ENCODE peak calls at places on chromosomes 7 and 10, in nine cellular contexts. D is CD4-positive, alpha-beta T cell; T is stimulated activated naive CD8-positive, alpha-beta T cell treated with anti-CD3 and anti-CD28 coated beads, Interleukin-15, amount 100 ng/mL, for 72 hours; Q is lower leg skin; G is cardiac muscle cell; P is fibroblast of the conjunctiva; O is brain microvascular endothelial cell; E is GDM1; L is heart right ventricle. A is an unnamed sample.

GRCh38 chr7:21946228-21946709 is 570 bp upstream of the CDCA7L start:
- DNase-seq in D (no peak), T (no peak), Q (peak), G (no peak), P (peak), O (no peak), E (no peak), L (no peak), A (no peak)

GRCh38 chr7:17638727-17639126 is 301.6 kb downstream of the SNX13 start:
- DNase-seq in D (no peak), T (no peak), Q (no peak), G (peak), P (no peak), O (no peak), E (no peak), L (no peak), A (no peak)

GRCh38 chr7:29040570-29040906 is 82.4 kb upstream of the TRIL start:
- DNase-seq in D (no peak), T (no peak), Q (no peak), G (no peak), P (no peak), O (no peak), E (no peak), L (no peak), A (no peak)

GRCh38 chr10:35387768-35388167 is 51.5 kb downstream of the CCNY start:
- DNase-seq in D (no peak), T (no peak), Q (no peak), G (peak), P (peak), O (peak), E (no peak), L (no peak), A (peak)

GRCh38 chr10:122249303-122249850 is 21.7 kb upstream of the BTBD16 start:
- DNase-seq in D (no peak), T (no peak), Q (no peak), G (no peak), P (no peak), O (no peak), E (no peak), L (no peak), A (no peak)

GRCh38 chr10:12540341-12540781 is 191.0 kb downstream of the CAMK1D start:
- DNase-seq in D (no peak), T (no peak), Q (no peak), G (no peak), P (no peak), O (peak), E (no peak), L (no peak), A (no peak)

GRCh38 chr10:124602646-124603365 is 141.2 kb downstream of the LHPP start:
- DNase-seq in D (no peak), T (no peak), Q (no peak), G (no peak), P (no peak), O (no peak), E (no peak), L (peak), A (no peak)

GRCh38 chr10:20017961-20018360 is 201.7 kb downstream of the PLXDC2 start:
- DNase-seq in D (no peak), T (no peak), Q (no peak), G (peak), P (no peak), O (peak), E (no peak), L (no peak), A (no peak)

GRCh38 chr7:124765401-124766352 is at the start of gene GPR37:
- DNase-seq in D (no peak), T (peak), Q (peak), G (peak), P (peak), O (peak), E (peak), L (peak), A (no peak)

GRCh38 chr10:15743443-15743842 is 23.7 kb upstream of the ITGA8 start:
- DNase-seq in D (no peak), T (no peak), Q (no peak), G (no peak), P (no peak), O (no peak), E (no peak), L (no peak), A (no peak)

GRCh38 chr10:70910486-70911350 is 22.4 kb upstream of the PCBD1 start:
- DNase-seq in D (no peak), T (no peak), Q (no peak), G (no peak), P (no peak), O (no peak), E (no peak), L (no peak), A (no peak)

GRCh38 chr7:132138817-132139216 is 437.5 kb downstream of the PLXNA4 start:
- DNase-seq in D (no peak), T (no peak), Q (no peak), G (no peak), P (no peak), O (no peak), E (no peak), L (no peak), A (no peak)

GRCh38 chr7:2929321-2930201 is 85.5 kb upstream of the GNA12 start:
- DNase-seq in D (no peak), T (no peak), Q (no peak), G (no peak), P (no peak), O (no peak), E (no peak), L (no peak), A (no peak)

GRCh38 chr10:99966306-99966705 is 43.4 kb downstream of the DNMBP start:
- DNase-seq in D (no peak), T (no peak), Q (no peak), G (peak), P (no peak), O (peak), E (no peak), L (no peak), A (no peak)

GRCh38 chr7:46932656-46933424 is 649.1 kb downstream of the TNS3 start:
- DNase-seq in D (no peak), T (no peak), Q (peak), G (peak), P (peak), O (peak), E (no peak), L (no peak), A (no peak)

GRCh38 chr7:151432658-151433521 is 7.1 kb downstream of the CRYGN start:
- DNase-seq in D (no peak), T (peak), Q (no peak), G (no peak), P (no peak), O (no peak), E (peak), L (no peak), A (peak)

GRCh38 chr7:5701085-5701914 is 80.2 kb downstream of the RNF216 start:
- DNase-seq in D (no peak), T (peak), Q (no peak), G (no peak), P (no peak), O (no peak), E (no peak), L (no peak), A (peak)

GRCh38 chr10:79148452-79149344 is 79.9 kb downstream of the ZMIZ1 start:
- DNase-seq in D (no peak), T (no peak), Q (peak), G (no peak), P (no peak), O (no peak), E (no peak), L (peak), A (no peak)

GRCh38 chr10:29481906-29482440 is 152.8 kb downstream of the SVIL start:
- DNase-seq in D (no peak), T (no peak), Q (no peak), G (peak), P (no peak), O (no peak), E (no peak), L (no peak), A (no peak)

GRCh38 chr7:157576415-157576814 is 239.6 kb downstream of the DNAJB6 start:
- DNase-seq in D (peak), T (peak), Q (no peak), G (no peak), P (no peak), O (no peak), E (peak), L (no peak), A (no peak)

GRCh38 chr10:110502851-110503301 is 5.2 kb downstream of the DUSP5 start:
- DNase-seq in D (no peak), T (no peak), Q (peak), G (peak), P (peak), O (no peak), E (peak), L (no peak), A (peak)

GRCh38 chr10:32061440-32061839 is 5.2 kb upstream of the KIF5B start:
- DNase-seq in D (no peak), T (no peak), Q (no peak), G (no peak), P (no peak), O (no peak), E (no peak), L (no peak), A (no peak)

GRCh38 chr7:136958016-136958415 is 89.6 kb downstream of the CHRM2 start:
- DNase-seq in D (no peak), T (no peak), Q (no peak), G (peak), P (no peak), O (peak), E (no peak), L (no peak), A (no peak)

GRCh38 chr7:74684473-74684872 is 27.0 kb downstream of the GTF2I start:
- DNase-seq in D (no peak), T (no peak), Q (no peak), G (no peak), P (no peak), O (no peak), E (no peak), L (no peak), A (no peak)

GRCh38 chr10:104433611-104434010 is 80.0 kb downstream of the CFAP58 start:
- DNase-seq in D (no peak), T (no peak), Q (no peak), G (no peak), P (no peak), O (no peak), E (no peak), L (no peak), A (no peak)

GRCh38 chr10:58967551-58968418 is 208.7 kb upstream of the PHYHIPL start:
- DNase-seq in D (no peak), T (no peak), Q (no peak), G (no peak), P (no peak), O (no peak), E (no peak), L (peak), A (no peak)

GRCh38 chr7:68041559-68041958 is 1044.9 kb downstream of the TYW1 start:
- DNase-seq in D (no peak), T (no peak), Q (no peak), G (peak), P (no peak), O (no peak), E (no peak), L (no peak), A (no peak)

GRCh38 chr10:6579193-6579903 is 728 bp downstream of the PRKCQ start:
- DNase-seq in D (no peak), T (peak), Q (no peak), G (no peak), P (no peak), O (no peak), E (no peak), L (no peak), A (no peak)

GRCh38 chr7:131607291-131608111 is 51.1 kb upstream of the PODXL start:
- DNase-seq in D (no peak), T (no peak), Q (no peak), G (no peak), P (no peak), O (no peak), E (no peak), L (no peak), A (no peak)

GRCh38 chr7:106808967-106809635 is 56.0 kb upstream of the PIK3CG start:
- DNase-seq in D (no peak), T (no peak), Q (no peak), G (no peak), P (no peak), O (no peak), E (no peak), L (no peak), A (no peak)

GRCh38 chr7:76356823-76357222 is 2.0 kb downstream of the YWHAG start:
- DNase-seq in D (no peak), T (no peak), Q (no peak), G (peak), P (no peak), O (no peak), E (no peak), L (no peak), A (no peak)

GRCh38 chr7:6646380-6646950 is 9.3 kb downstream of the ZNF316 start:
- DNase-seq in D (no peak), T (no peak), Q (no peak), G (no peak), P (no peak), O (no peak), E (no peak), L (no peak), A (no peak)

GRCh38 chr10:124917939-124918830 is 23.7 kb upstream of the ZRANB1 start:
- DNase-seq in D (no peak), T (no peak), Q (peak), G (peak), P (no peak), O (no peak), E (no peak), L (no peak), A (no peak)

GRCh38 chr7:1590476-1590875 is 20.6 kb upstream of the PSMG3 start:
- DNase-seq in D (no peak), T (no peak), Q (no peak), G (no peak), P (no peak), O (no peak), E (no peak), L (no peak), A (no peak)

GRCh38 chr10:112213836-112214235 is 30.3 kb upstream of the GPAM start:
- DNase-seq in D (no peak), T (no peak), Q (no peak), G (no peak), P (no peak), O (no peak), E (no peak), L (no peak), A (no peak)

GRCh38 chr7:129501760-129502707 is at the start of gene SMKR1:
- DNase-seq in D (peak), T (peak), Q (peak), G (peak), P (no peak), O (peak), E (peak), L (peak), A (peak)

GRCh38 chr10:84308481-84309304 is 19.7 kb upstream of the CCSER2 start:
- DNase-seq in D (peak), T (peak), Q (no peak), G (peak), P (no peak), O (peak), E (peak), L (peak), A (peak)

A was measured in GM12878.